ENCODE peak calls at places on chromosomes 11 and 22, in six cellular contexts. One of them, this sample, is unnamed.
A peak's percentile ranks its signal among the peaks of the same experiment; 100 is the strongest.

GRCh38 chr11:16226245-16226644 is 130.1 kb downstream of the SOX6 start:
- DNase-seq in fibroblast of pulmonary artery: peak; percentile 51
- DNase-seq in psoas muscle: peak; percentile 34
- DNase-seq in cardiac muscle cell: peak; percentile 44
- DNase-seq in lower lobe of right lung: peak; percentile 55
- DNase-seq in mammary epithelial cell: peak; percentile 37
- DNase-seq in this sample: no peak

GRCh38 chr11:122189259-122189658 is 73.2 kb upstream of the BLID start:
- DNase-seq in fibroblast of pulmonary artery: peak; percentile 97
- DNase-seq in psoas muscle: no peak
- DNase-seq in lower lobe of right lung: no peak
- DNase-seq in cardiac muscle cell: no peak
- DNase-seq in mammary epithelial cell: peak; percentile 92
- DNase-seq in this sample: peak; percentile 95

GRCh38 chr11:74388678-74389327 is 9.4 kb downstream of the PGM2L1 start:
- DNase-seq in fibroblast of pulmonary artery: peak; percentile 62
- DNase-seq in cardiac muscle cell: peak; percentile 77
- DNase-seq in psoas muscle: no peak
- DNase-seq in lower lobe of right lung: no peak
- DNase-seq in mammary epithelial cell: peak; percentile 51
- DNase-seq in this sample: peak; percentile 11

GRCh38 chr11:3841426-3842304 is 906 bp upstream of the RHOG start:
- DNase-seq in mammary epithelial cell: no peak
- DNase-seq in cardiac muscle cell: peak; percentile 90
- DNase-seq in psoas muscle: peak; percentile 91
- DNase-seq in lower lobe of right lung: peak; percentile 89
- DNase-seq in fibroblast of pulmonary artery: peak; percentile 87
- DNase-seq in this sample: peak; percentile 32

GRCh38 chr11:19511413-19512183 is 201.0 kb upstream of the NAV2 start:
- DNase-seq in fibroblast of pulmonary artery: peak; percentile 50
- DNase-seq in lower lobe of right lung: peak; percentile 55
- DNase-seq in psoas muscle: peak; percentile 71
- DNase-seq in mammary epithelial cell: no peak
- DNase-seq in cardiac muscle cell: no peak
- DNase-seq in this sample: no peak

GRCh38 chr11:76086713-76087635 is 119.3 kb downstream of the WNT11 start:
- DNase-seq in cardiac muscle cell: no peak
- DNase-seq in psoas muscle: no peak
- DNase-seq in fibroblast of pulmonary artery: peak; percentile 36
- DNase-seq in lower lobe of right lung: no peak
- DNase-seq in mammary epithelial cell: no peak
- DNase-seq in this sample: peak; percentile 31

GRCh38 chr11:75667831-75668507 is 869 bp downstream of the MAP6 start:
- DNase-seq in mammary epithelial cell: peak; percentile 36
- DNase-seq in fibroblast of pulmonary artery: peak; percentile 27
- DNase-seq in lower lobe of right lung: peak; percentile 64
- DNase-seq in psoas muscle: peak; percentile 74
- DNase-seq in cardiac muscle cell: peak; percentile 69
- DNase-seq in this sample: no peak

GRCh38 chr11:68837583-68838571 is 3.8 kb downstream of the CPT1A start:
- DNase-seq in psoas muscle: no peak
- DNase-seq in lower lobe of right lung: no peak
- DNase-seq in mammary epithelial cell: no peak
- DNase-seq in cardiac muscle cell: no peak
- DNase-seq in fibroblast of pulmonary artery: no peak
- DNase-seq in this sample: no peak

GRCh38 chr11:61571337-61571736 is 9.5 kb downstream of the SYT7 start:
- DNase-seq in cardiac muscle cell: no peak
- DNase-seq in fibroblast of pulmonary artery: no peak
- DNase-seq in psoas muscle: no peak
- DNase-seq in lower lobe of right lung: no peak
- DNase-seq in mammary epithelial cell: no peak
- DNase-seq in this sample: no peak

GRCh38 chr11:47572715-47573255 is 6.0 kb downstream of the KBTBD4 start:
- DNase-seq in fibroblast of pulmonary artery: no peak
- DNase-seq in mammary epithelial cell: no peak
- DNase-seq in psoas muscle: peak; percentile 32
- DNase-seq in lower lobe of right lung: peak; percentile 12
- DNase-seq in cardiac muscle cell: no peak
- DNase-seq in this sample: no peak

GRCh38 chr11:43580735-43581369 is 99.7 kb upstream of the HSD17B12 start:
- DNase-seq in lower lobe of right lung: no peak
- DNase-seq in mammary epithelial cell: no peak
- DNase-seq in fibroblast of pulmonary artery: no peak
- DNase-seq in psoas muscle: no peak
- DNase-seq in cardiac muscle cell: peak; percentile 56
- DNase-seq in this sample: no peak

GRCh38 chr11:119472186-119472855 is 49.3 kb upstream of the THY1 start:
- DNase-seq in fibroblast of pulmonary artery: no peak
- DNase-seq in mammary epithelial cell: no peak
- DNase-seq in psoas muscle: no peak
- DNase-seq in lower lobe of right lung: no peak
- DNase-seq in cardiac muscle cell: no peak
- DNase-seq in this sample: no peak

GRCh38 chr11:94521684-94522083 is 9.4 kb downstream of the C11orf97 start:
- DNase-seq in mammary epithelial cell: no peak
- DNase-seq in fibroblast of pulmonary artery: peak; percentile 37
- DNase-seq in psoas muscle: no peak
- DNase-seq in lower lobe of right lung: no peak
- DNase-seq in cardiac muscle cell: no peak
- DNase-seq in this sample: no peak

GRCh38 chr22:22935546-22936157 is 48.0 kb downstream of the IGLL5 start:
- DNase-seq in fibroblast of pulmonary artery: no peak
- DNase-seq in mammary epithelial cell: no peak
- DNase-seq in psoas muscle: peak; percentile 36
- DNase-seq in lower lobe of right lung: peak; percentile 38
- DNase-seq in cardiac muscle cell: no peak
- DNase-seq in this sample: no peak

GRCh38 chr11:123308077-123308476 is 113.0 kb upstream of the CLMP start:
- DNase-seq in mammary epithelial cell: no peak
- DNase-seq in lower lobe of right lung: no peak
- DNase-seq in psoas muscle: no peak
- DNase-seq in fibroblast of pulmonary artery: peak; percentile 49
- DNase-seq in cardiac muscle cell: peak; percentile 87
- DNase-seq in this sample: peak; percentile 91

GRCh38 chr11:69008774-69009440 is 4.1 kb downstream of the MRGPRF start:
- DNase-seq in fibroblast of pulmonary artery: peak; percentile 92
- DNase-seq in psoas muscle: peak; percentile 82
- DNase-seq in lower lobe of right lung: peak; percentile 49
- DNase-seq in mammary epithelial cell: peak; percentile 92
- DNase-seq in cardiac muscle cell: no peak
- DNase-seq in this sample: peak; percentile 89

GRCh38 chr11:44960200-44960845 is 9.6 kb upstream of the TP53I11 start:
- DNase-seq in mammary epithelial cell: no peak
- DNase-seq in cardiac muscle cell: no peak
- DNase-seq in fibroblast of pulmonary artery: no peak
- DNase-seq in psoas muscle: no peak
- DNase-seq in lower lobe of right lung: no peak
- DNase-seq in this sample: no peak

GRCh38 chr11:70371241-70371640 is 27.1 kb upstream of the CTTN start:
- DNase-seq in fibroblast of pulmonary artery: no peak
- DNase-seq in psoas muscle: no peak
- DNase-seq in mammary epithelial cell: peak; percentile 7
- DNase-seq in lower lobe of right lung: no peak
- DNase-seq in cardiac muscle cell: no peak
- DNase-seq in this sample: no peak

GRCh38 chr22:28250036-28250695 is 331.1 kb upstream of the PITPNB start:
- DNase-seq in fibroblast of pulmonary artery: no peak
- DNase-seq in lower lobe of right lung: no peak
- DNase-seq in mammary epithelial cell: no peak
- DNase-seq in cardiac muscle cell: no peak
- DNase-seq in psoas muscle: no peak
- DNase-seq in this sample: no peak

GRCh38 chr11:128359515-128359914 is 227.8 kb downstream of the ETS1 start:
- DNase-seq in fibroblast of pulmonary artery: peak; percentile 51
- DNase-seq in psoas muscle: no peak
- DNase-seq in mammary epithelial cell: no peak
- DNase-seq in cardiac muscle cell: no peak
- DNase-seq in lower lobe of right lung: no peak
- DNase-seq in this sample: no peak

GRCh38 chr11:77236901-77237300 is 64.6 kb downstream of the GDPD4 start:
- DNase-seq in mammary epithelial cell: no peak
- DNase-seq in psoas muscle: no peak
- DNase-seq in fibroblast of pulmonary artery: no peak
- DNase-seq in cardiac muscle cell: no peak
- DNase-seq in lower lobe of right lung: no peak
- DNase-seq in this sample: no peak

GRCh38 chr11:100903284-100903683 is 216.2 kb downstream of the ARHGAP42 start:
- DNase-seq in mammary epithelial cell: no peak
- DNase-seq in fibroblast of pulmonary artery: no peak
- DNase-seq in cardiac muscle cell: no peak
- DNase-seq in psoas muscle: no peak
- DNase-seq in lower lobe of right lung: no peak
- DNase-seq in this sample: no peak

GRCh38 chr11:115518983-115519382 is 14.8 kb upstream of the CADM1 start:
- DNase-seq in mammary epithelial cell: no peak
- DNase-seq in psoas muscle: no peak
- DNase-seq in cardiac muscle cell: no peak
- DNase-seq in lower lobe of right lung: no peak
- DNase-seq in fibroblast of pulmonary artery: no peak
- DNase-seq in this sample: no peak

GRCh38 chr11:74284466-74284865 is 27.0 kb downstream of the P4HA3 start:
- DNase-seq in lower lobe of right lung: no peak
- DNase-seq in cardiac muscle cell: no peak
- DNase-seq in mammary epithelial cell: no peak
- DNase-seq in psoas muscle: no peak
- DNase-seq in fibroblast of pulmonary artery: no peak
- DNase-seq in this sample: no peak

GRCh38 chr22:42336527-42337227 is 66.2 kb upstream of the TCF20 start:
- DNase-seq in fibroblast of pulmonary artery: no peak
- DNase-seq in cardiac muscle cell: no peak
- DNase-seq in lower lobe of right lung: no peak
- DNase-seq in mammary epithelial cell: no peak
- DNase-seq in psoas muscle: no peak
- DNase-seq in this sample: no peak

DNA sequence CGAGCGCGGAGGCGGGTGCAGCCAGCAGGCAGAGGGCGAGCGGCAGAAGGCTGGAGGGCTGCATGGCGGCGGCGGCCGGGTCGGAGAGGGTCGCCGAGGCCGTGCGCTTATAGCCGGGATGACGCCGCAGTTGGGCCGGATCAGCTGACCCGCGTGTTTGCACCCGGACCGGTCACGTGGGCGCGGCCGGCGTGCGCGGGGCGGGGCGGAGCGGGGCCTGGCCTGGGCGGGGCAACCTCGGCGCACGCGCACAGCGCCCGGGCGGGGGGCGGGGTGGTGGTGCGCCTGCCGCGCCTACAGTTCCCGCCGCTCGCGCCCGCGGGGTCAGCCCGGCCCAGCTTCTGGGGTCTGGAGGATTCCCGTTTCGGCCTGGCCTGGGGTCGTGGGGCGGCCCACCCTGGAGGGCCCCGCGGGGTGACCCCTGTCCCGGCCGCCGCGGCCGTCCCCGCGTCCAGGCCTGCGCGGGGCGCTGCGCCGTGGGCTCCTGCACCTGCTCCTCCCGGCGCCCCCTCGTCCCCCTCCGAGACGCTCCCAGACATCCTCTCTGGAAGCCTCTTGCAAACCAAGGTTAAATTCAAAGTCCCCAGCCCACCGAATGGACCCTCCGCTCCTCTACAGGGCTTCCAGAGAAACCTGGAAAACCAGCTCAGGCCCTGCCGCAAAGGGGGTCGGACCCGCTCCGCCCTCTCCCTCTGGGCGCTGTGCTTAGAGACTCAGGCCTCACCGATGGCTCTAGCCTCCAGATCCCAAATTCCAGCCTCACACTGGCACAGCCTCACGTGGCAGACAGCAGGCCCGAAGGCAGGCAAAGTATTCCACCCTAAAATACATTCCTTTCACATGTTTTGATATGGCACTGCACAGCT is at the start of gene CTSD:
- DNase-seq in fibroblast of pulmonary artery: peak; percentile 79
- DNase-seq in mammary epithelial cell: peak; percentile 66
- DNase-seq in cardiac muscle cell: peak; percentile 90
- DNase-seq in psoas muscle: peak; percentile 96
- DNase-seq in lower lobe of right lung: peak; percentile 95
- DNase-seq in this sample: no peak
- TF ChIP-seq CTCF in fibroblast of pulmonary artery: no peak
- TF ChIP-seq CTCF in mammary epithelial cell: no peak
- TF ChIP-seq CTCF in cardiac muscle cell: peak; percentile 13
- TF ChIP-seq CTCF in psoas muscle: peak; percentile 7
- TF ChIP-seq CTCF in lower lobe of right lung: no peak
- TF ChIP-seq CTCF in this sample: no peak

DNA sequence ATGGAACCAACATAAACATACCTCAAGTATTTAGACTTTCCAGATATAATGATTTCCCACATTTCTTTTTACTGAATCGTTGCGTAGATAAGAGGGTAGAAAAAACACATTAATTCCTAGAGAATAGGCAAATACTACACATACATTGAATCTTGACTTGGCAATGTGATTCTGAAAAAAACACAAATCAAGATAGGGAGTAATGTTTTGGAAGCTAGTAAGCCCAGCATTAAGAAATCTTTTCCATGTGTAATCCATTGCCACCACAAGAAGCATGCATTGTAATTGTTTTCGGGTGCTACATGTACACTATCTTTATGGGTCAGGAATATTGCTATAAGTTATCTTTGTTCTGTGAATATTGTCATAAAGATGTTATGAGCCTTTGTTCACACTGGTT is 269.8 kb upstream of the PDGFD start:
- DNase-seq in psoas muscle: no peak
- DNase-seq in lower lobe of right lung: no peak
- DNase-seq in fibroblast of pulmonary artery: peak; percentile 22
- DNase-seq in mammary epithelial cell: no peak
- DNase-seq in cardiac muscle cell: no peak
- DNase-seq in this sample: no peak
- H3K4me3 ChIP-seq in psoas muscle: no peak overlapping the region
- H3K4me3 ChIP-seq in lower lobe of right lung: no peak overlapping the region
- H3K4me3 ChIP-seq in fibroblast of pulmonary artery: no peak overlapping the region
- H3K4me3 ChIP-seq in mammary epithelial cell: no peak overlapping the region
- H3K4me3 ChIP-seq in cardiac muscle cell: no peak overlapping the region
- H3K4me3 ChIP-seq in this sample: no peak overlapping the region

GRCh38 chr22:45344339-45344738 is 34.6 kb downstream of the FAM118A start:
- DNase-seq in fibroblast of pulmonary artery: peak; percentile 31
- DNase-seq in lower lobe of right lung: no peak
- DNase-seq in cardiac muscle cell: peak; percentile 42
- DNase-seq in psoas muscle: no peak
- DNase-seq in mammary epithelial cell: no peak
- DNase-seq in this sample: no peak
- TF ChIP-seq CTCF in fibroblast of pulmonary artery: peak; percentile 25
- TF ChIP-seq CTCF in lower lobe of right lung: no peak
- TF ChIP-seq CTCF in cardiac muscle cell: no peak
- TF ChIP-seq CTCF in psoas muscle: peak; percentile 31
- TF ChIP-seq CTCF in mammary epithelial cell: no peak
- TF ChIP-seq CTCF in this sample: no peak

GRCh38 chr11:34183840-34184358 is 78.5 kb downstream of the NAT10 start:
- DNase-seq in cardiac muscle cell: no peak
- DNase-seq in psoas muscle: no peak
- DNase-seq in mammary epithelial cell: no peak
- DNase-seq in fibroblast of pulmonary artery: no peak
- DNase-seq in lower lobe of right lung: no peak
- DNase-seq in this sample: no peak

GRCh38 chr11:34184505-34185015 is 79.1 kb downstream of the NAT10 start:
- DNase-seq in cardiac muscle cell: no peak
- DNase-seq in lower lobe of right lung: no peak
- DNase-seq in mammary epithelial cell: no peak
- DNase-seq in psoas muscle: no peak
- DNase-seq in fibroblast of pulmonary artery: no peak
- DNase-seq in this sample: no peak

GRCh38 chr11:34189191-34189590 is 83.8 kb downstream of the NAT10 start:
- DNase-seq in psoas muscle: no peak
- DNase-seq in mammary epithelial cell: no peak
- DNase-seq in lower lobe of right lung: no peak
- DNase-seq in cardiac muscle cell: no peak
- DNase-seq in fibroblast of pulmonary artery: no peak
- DNase-seq in this sample: no peak

GRCh38 chr11:34188181-34188580 is 82.8 kb downstream of the NAT10 start:
- DNase-seq in lower lobe of right lung: no peak
- DNase-seq in mammary epithelial cell: no peak
- DNase-seq in cardiac muscle cell: peak; percentile 34
- DNase-seq in fibroblast of pulmonary artery: no peak
- DNase-seq in psoas muscle: no peak
- DNase-seq in this sample: no peak

GRCh38 chr11:34185926-34186841 is 80.8 kb downstream of the NAT10 start:
- DNase-seq in cardiac muscle cell: no peak
- DNase-seq in psoas muscle: no peak
- DNase-seq in lower lobe of right lung: no peak
- DNase-seq in fibroblast of pulmonary artery: peak; percentile 30
- DNase-seq in mammary epithelial cell: no peak
- DNase-seq in this sample: no peak
- H3K4me3 ChIP-seq in cardiac muscle cell: no peak overlapping the region
- H3K4me3 ChIP-seq in psoas muscle: no peak overlapping the region
- H3K4me3 ChIP-seq in lower lobe of right lung: no peak overlapping the region
- H3K4me3 ChIP-seq in fibroblast of pulmonary artery: no peak overlapping the region
- H3K4me3 ChIP-seq in mammary epithelial cell: no peak overlapping the region
- H3K4me3 ChIP-seq in this sample: no peak overlapping the region